ENCODE peak calls at places on chromosome 19, in five cellular contexts. U, O, M, B and K are unnamed samples.

GRCh38 chr19:4970558-4971423 is 1.9 kb downstream of the KDM4B start:
- DNase-seq in M (no peak), O (no peak), B (peak; percentile 53), U (no peak), K (peak; percentile 29)

GRCh38 chr19:6484251-6484650 is 2.7 kb upstream of the DENND1C start:
- DNase-seq in U (no peak), M (no peak), B (no peak), O (no peak), K (no peak)

GRCh38 chr19:51148571-51148970 is 6.5 kb downstream of the SIGLEC7 start:
- DNase-seq in O (no peak), M (no peak), U (peak; percentile 30), B (no peak), K (no peak)

GRCh38 chr19:2699413-2700142 is 2.9 kb downstream of the GNG7 start:
- DNase-seq in B (no peak), O (no peak), M (peak; percentile 61), U (no peak), K (no peak)

GRCh38 chr19:44552324-44552723 is 22.8 kb upstream of the CEACAM20 start:
- DNase-seq in O (no peak), B (no peak), U (peak; percentile 54), M (peak; percentile 41), K (no peak)

GRCh38 chr19:33472696-33473624 is 48.6 kb downstream of the PEPD start:
- DNase-seq in M (no peak), B (no peak), O (peak; percentile 28), U (no peak), K (peak; percentile 98)

GRCh38 chr19:4807188-4807587 is 15.7 kb downstream of the FEM1A start:
- DNase-seq in O (peak; percentile 75), M (peak; percentile 69), U (peak; percentile 75), B (no peak), K (no peak)

GRCh38 chr19:48961051-48961649 is 4.0 kb upstream of the FTL start:
- DNase-seq in U (no peak), M (no peak), O (no peak), B (no peak), K (no peak)

GRCh38 chr19:52541608-52542007 is 14.1 kb downstream of the ZNF808 start:
- DNase-seq in M (no peak), B (no peak), O (no peak), U (no peak), K (no peak)

GRCh38 chr19:13160557-13160956 is 10.3 kb downstream of the IER2 start:
- DNase-seq in U (peak; percentile 42), M (no peak), B (no peak), O (no peak), K (peak; percentile 27)

GRCh38 chr19:41023193-41023592 is 32.1 kb downstream of the CYP2B6 start:
- DNase-seq in O (no peak), M (no peak), U (no peak), B (no peak), K (no peak)

GRCh38 chr19:14090509-14091085 is at the start of gene SAMD1:
- DNase-seq in M (peak; percentile 94), O (peak; percentile 96), U (peak; percentile 94), B (peak; percentile 95), K (peak; percentile 95)

GRCh38 chr19:38228491-38229439 is 4.7 kb upstream of the DPF1 start:
- DNase-seq in O (no peak), B (no peak), U (no peak), M (no peak), K (no peak)

GRCh38 chr19:6041991-6042421 is 64.1 kb upstream of the RANBP3 start:
- DNase-seq in U (no peak), O (peak; percentile 37), B (no peak), M (peak; percentile 53), K (no peak)

GRCh38 chr19:5186293-5187050 is 154.1 kb downstream of the PTPRS start:
- DNase-seq in O (no peak), B (no peak), M (no peak), U (no peak), K (peak; percentile 52)

GRCh38 chr19:41484822-41485221 is 41.9 kb downstream of the ERICH4 start:
- DNase-seq in U (no peak), B (no peak), M (no peak), O (no peak), K (no peak)

GRCh38 chr19:56291857-56292256 is 19.3 kb downstream of the EDDM13 start:
- DNase-seq in O (no peak), B (no peak), M (no peak), U (no peak), K (no peak)

GRCh38 chr19:1125601-1126533 is 22.1 kb downstream of the GPX4 start:
- DNase-seq in U (no peak), M (no peak), O (no peak), B (no peak), K (peak; percentile 77)

GRCh38 chr19:41744850-41745249 is 10.5 kb upstream of the CEACAM6 start:
- DNase-seq in O (no peak), M (peak; percentile 12), B (no peak), U (no peak), K (no peak)

GRCh38 chr19:3644351-3645066 is 17.9 kb upstream of the CACTIN start:
- DNase-seq in U (no peak), M (no peak), B (no peak), O (no peak), K (peak; percentile 10)

GRCh38 chr19:28977826-28978225 is 235.1 kb downstream of the UQCRFS1 start:
- DNase-seq in U (no peak), O (no peak), M (no peak), B (no peak), K (no peak)

GRCh38 chr19:41226874-41227390 is 7.9 kb downstream of the AXL start:
- DNase-seq in U (no peak), O (no peak), M (no peak), B (no peak), K (no peak)

GRCh38 chr19:1082928-1083816 is 12.0 kb downstream of the POLR2E start:
- DNase-seq in B (no peak), M (no peak), U (no peak), O (no peak), K (no peak)

GRCh38 chr19:30731596-30731995 is 359.4 kb downstream of the ZNF536 start:
- DNase-seq in U (no peak), B (no peak), O (no peak), M (no peak), K (no peak)

GRCh38 chr19:30739394-30739793 is 367.2 kb downstream of the ZNF536 start:
- DNase-seq in U (no peak), O (no peak), B (no peak), M (no peak), K (no peak)

GRCh38 chr19:30738047-30738446 is 365.9 kb downstream of the ZNF536 start:
- DNase-seq in M (no peak), U (no peak), B (no peak), O (no peak), K (no peak)

DNA sequence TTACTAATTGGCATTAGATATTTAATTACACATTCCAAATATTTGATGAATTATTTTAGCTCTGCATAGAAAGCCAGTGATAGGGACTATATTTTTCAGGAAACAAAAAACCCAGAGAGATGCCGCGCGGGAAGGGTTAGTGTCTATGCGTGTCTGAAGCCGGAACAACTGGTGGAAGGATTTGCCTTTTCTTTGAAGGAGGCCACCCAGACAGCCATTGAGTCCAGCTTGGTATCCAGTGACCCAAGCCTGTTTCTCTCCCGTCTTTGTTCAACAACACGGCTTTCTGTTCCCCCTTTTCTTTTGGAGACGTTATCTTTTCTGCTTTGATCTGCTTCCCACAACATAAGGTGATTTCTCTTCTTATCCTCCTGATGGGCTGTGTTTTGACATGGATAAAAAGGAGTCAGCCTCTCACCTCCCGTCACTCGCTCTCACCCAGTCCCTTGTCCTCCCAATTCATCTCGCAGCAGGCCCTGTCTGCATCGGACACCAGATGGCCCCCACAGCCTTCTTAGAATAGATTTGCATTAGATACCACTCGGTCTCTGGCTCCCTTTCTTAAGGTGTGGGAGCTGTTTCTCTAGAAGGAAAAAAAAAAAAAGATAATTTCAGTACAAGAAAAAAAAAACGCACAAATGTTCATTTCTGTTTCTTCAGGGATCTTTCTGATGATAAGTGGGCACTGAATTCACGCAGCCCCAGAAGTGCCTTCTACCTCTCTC is 361.8 kb downstream of the ZNF536 start:
- DNase-seq in B (no peak), O (no peak), M (no peak), U (no peak), K (no peak)
- TF ChIP-seq CTCF in B (peak; percentile 34), O (no peak), M (no peak), U (no peak), K (no peak)

DNA sequence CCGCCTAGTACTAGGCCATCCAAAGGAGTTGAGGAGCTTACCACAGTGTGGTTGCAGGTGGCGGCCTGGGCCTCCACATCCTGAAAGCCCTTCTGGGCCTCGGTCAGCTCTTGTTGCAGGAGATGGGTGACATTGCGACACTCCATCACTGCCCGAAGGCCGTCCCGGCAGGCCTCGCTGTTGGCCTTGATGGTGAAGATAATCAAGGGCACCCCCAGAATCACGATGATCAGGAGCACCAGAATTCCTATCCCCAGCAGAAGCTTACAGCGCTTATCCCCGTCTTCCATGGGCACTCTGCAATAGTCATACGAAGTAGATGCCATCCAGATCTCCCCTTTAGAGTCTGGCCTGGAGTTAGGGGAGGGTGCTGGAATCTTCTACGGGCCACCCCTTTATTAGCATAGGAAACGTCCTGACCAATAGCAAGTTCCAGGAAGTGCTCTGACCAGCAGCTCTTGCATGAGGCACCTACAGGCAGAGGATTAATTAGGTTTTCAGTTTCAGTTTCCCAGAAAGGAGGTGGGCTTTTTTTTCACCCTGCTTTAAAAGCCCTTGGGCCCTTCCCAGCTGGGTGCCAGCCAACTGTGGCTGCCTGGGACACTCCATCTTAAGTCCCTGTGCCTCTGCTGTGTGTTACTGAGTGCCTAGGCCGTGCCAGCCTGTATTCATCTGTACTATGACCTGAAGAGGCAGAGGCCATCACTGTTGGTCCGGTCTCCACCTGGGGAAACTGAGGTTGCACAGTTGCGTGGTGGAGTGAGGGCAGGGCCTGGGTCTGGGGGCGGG is at the start of gene BST2:
- DNase-seq in O (no peak), B (peak; percentile 46), U (peak; percentile 94), M (peak; percentile 95), K (peak; percentile 42)
- H3K4me3 ChIP-seq in O (peak within 1 kb of the TSS; percentile 41), B (peak within 1 kb of the TSS; percentile 71), U (peak within 1 kb of the TSS; percentile 74), M (peak within 1 kb of the TSS; percentile 90), K (no peak within 1 kb of the TSS)

DNA sequence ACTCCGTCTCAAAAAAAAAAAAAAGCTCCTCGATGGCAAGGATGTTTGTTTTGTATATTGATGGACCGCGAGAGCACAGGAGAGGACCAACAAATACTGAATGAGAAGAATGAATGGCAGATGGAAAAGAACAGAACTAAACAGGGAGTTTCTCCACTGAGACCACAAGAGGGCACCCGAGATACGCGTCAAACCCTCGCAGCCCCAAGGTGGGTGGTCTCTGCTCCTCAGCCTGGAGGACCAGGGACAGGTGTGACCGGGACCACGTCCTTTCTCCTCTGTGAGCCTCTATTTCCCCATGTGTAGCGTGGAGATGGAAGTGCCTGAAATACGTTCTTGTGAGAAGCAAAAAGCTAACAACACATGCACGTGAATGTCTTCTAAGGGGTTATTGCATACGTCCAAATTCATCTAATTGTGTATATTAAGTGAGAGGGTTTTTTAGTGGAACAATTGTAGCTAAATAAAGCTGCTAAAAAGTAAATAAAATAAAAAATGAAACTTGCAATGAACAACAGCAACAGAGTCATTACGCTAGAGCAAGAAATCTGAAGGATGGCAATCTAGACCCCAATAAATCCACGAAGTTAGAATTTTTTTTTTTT is 8.3 kb upstream of the CDC42EP5 start:
- DNase-seq in O (no peak), M (peak; percentile 61), B (no peak), U (peak; percentile 53), K (no peak)
- TF ChIP-seq CTCF in O (no peak), M (peak; percentile 86), B (peak; percentile 77), U (peak; percentile 46), K (peak; percentile 72)

GRCh38 chr19:31718898-31719297 is 369.7 kb upstream of the TSHZ3 start:
- DNase-seq in B (no peak), O (no peak), U (no peak), M (no peak), K (no peak)

GRCh38 chr19:31717316-31717715 is 368.1 kb upstream of the TSHZ3 start:
- DNase-seq in B (no peak), M (no peak), U (no peak), O (no peak), K (no peak)

GRCh38 chr19:31718041-31718440 is 368.8 kb upstream of the TSHZ3 start:
- DNase-seq in B (no peak), U (no peak), O (no peak), M (no peak), K (no peak)

GRCh38 chr19:31715249-31715944 is 366.2 kb upstream of the TSHZ3 start:
- DNase-seq in U (peak; percentile 50), B (no peak), O (no peak), M (no peak), K (no peak)
- H3K4me3 ChIP-seq in U (no peak overlapping the region), B (no peak overlapping the region), O (no peak overlapping the region), M (no peak overlapping the region), K (no peak overlapping the region)